ENCODE peak calls at places on chromosome 18, in eight cellular contexts. M, X, P, E, S, F, U and T are unnamed samples. For H3K4me1, the result is how much of the 10 kb centered on the place peaks cover.

GRCh38 chr18:58911766-58912165 is 47.1 kb downstream of the ZNF532 start:
- DNase-seq in P (no peak), U (peak), S (no peak), F (no peak), E (no peak), X (no peak), M (no peak), T (no peak)

GRCh38 chr18:59093668-59094067 is 46.0 kb upstream of the SEC11C start:
- DNase-seq in S (no peak), P (no peak), U (no peak), X (no peak), E (no peak), M (no peak), F (no peak), T (no peak)

GRCh38 chr18:55224086-55224625 is 264.9 kb upstream of the CCDC68 start:
- DNase-seq in X (no peak), U (no peak), P (no peak), F (no peak), S (no peak), E (no peak), M (no peak), T (no peak)

GRCh38 chr18:56139372-56139771 is 499.0 kb downstream of the TXNL1 start:
- DNase-seq in M (no peak), U (no peak), X (no peak), P (no peak), F (no peak), S (no peak), E (no peak), T (no peak)

GRCh38 chr18:34873966-34874365 is 163.9 kb downstream of the DTNA start:
- DNase-seq in P (no peak), X (no peak), S (no peak), U (no peak), M (no peak), E (no peak), F (no peak), T (no peak)

GRCh38 chr18:72160504-72161445 is 383.4 kb downstream of the CBLN2 start:
- DNase-seq in E (no peak), S (no peak), M (no peak), U (no peak), F (no peak), P (no peak), X (no peak), T (peak)

GRCh38 chr18:32884543-32884942 is 111.7 kb upstream of the KLHL14 start:
- DNase-seq in U (no peak), M (no peak), P (no peak), X (no peak), S (no peak), E (no peak), F (no peak), T (no peak)

GRCh38 chr18:54159916-54160315 is 64.6 kb downstream of the MBD2 start:
- DNase-seq in F (no peak), X (no peak), U (no peak), M (no peak), S (no peak), P (no peak), E (no peak), T (no peak)

GRCh38 chr18:45806226-45806625 is 19.2 kb upstream of the SIGLEC15 start:
- DNase-seq in P (no peak), E (peak), S (no peak), M (no peak), U (peak), X (no peak), F (no peak), T (no peak)

GRCh38 chr18:57803119-57803969 is at the start of gene ATP8B1:
- DNase-seq in X (peak), M (peak), E (peak), U (peak), S (no peak), F (peak), P (peak), T (peak)

GRCh38 chr18:4851301-4851700 is 345.8 kb downstream of the AKAIN1 start:
- DNase-seq in U (no peak), M (no peak), S (no peak), X (no peak), F (no peak), E (no peak), P (no peak), T (no peak)

GRCh38 chr18:54247488-54248175 is 21.7 kb upstream of the POLI start:
- DNase-seq in S (peak), F (no peak), M (no peak), E (peak), X (no peak), U (no peak), P (peak), T (no peak)

GRCh38 chr18:55280515-55280914 is 307.5 kb downstream of the TCF4 start:
- DNase-seq in S (no peak), X (no peak), U (no peak), F (no peak), E (no peak), M (no peak), P (no peak), T (no peak)

GRCh38 chr18:57445488-57446319 is 10.5 kb downstream of the ONECUT2 start:
- DNase-seq in E (no peak), F (no peak), M (no peak), X (no peak), P (peak), S (no peak), U (no peak), T (peak)

GRCh38 chr18:11909081-11909410 is 929 bp upstream of the MPPE1 start:
- DNase-seq in X (no peak), P (no peak), S (no peak), F (no peak), E (no peak), U (no peak), M (no peak), T (no peak)

GRCh38 chr18:70385474-70385873 is 96.6 kb downstream of the SOCS6 start:
- DNase-seq in X (no peak), M (no peak), S (no peak), E (no peak), F (peak), U (peak), P (no peak), T (no peak)

GRCh38 chr18:22921762-22922161 is 11.4 kb upstream of the RBBP8 start:
- DNase-seq in F (no peak), E (no peak), M (no peak), X (no peak), U (no peak), P (no peak), S (no peak), T (peak)

GRCh38 chr18:25164837-25165791 is 186.9 kb downstream of the ZNF521 start:
- DNase-seq in E (peak), M (no peak), S (no peak), P (no peak), X (no peak), U (peak), F (no peak), T (no peak)

GRCh38 chr18:14928396-14928795 is 180.4 kb downstream of the ANKRD30B start:
- DNase-seq in P (no peak), E (no peak), U (no peak), S (no peak), F (no peak), M (no peak), X (no peak), T (peak)

GRCh38 chr18:64380117-64380516 is 231.2 kb upstream of the LINC00305 start:
- DNase-seq in P (no peak), S (no peak), U (no peak), X (no peak), E (no peak), M (no peak), F (no peak), T (no peak)

GRCh38 chr18:58882039-58882438 is 17.4 kb downstream of the ZNF532 start:
- DNase-seq in P (no peak), X (no peak), S (no peak), E (no peak), M (no peak), F (no peak), U (peak), T (no peak)

GRCh38 chr18:63421514-63421913 is 762 bp downstream of the VPS4B start:
- DNase-seq in E (no peak), X (no peak), U (peak), F (no peak), P (no peak), S (peak), M (no peak), T (no peak)

GRCh38 chr18:62576858-62577512 is 54.2 kb downstream of the ZCCHC2 start:
- DNase-seq in X (no peak), S (no peak), P (no peak), U (no peak), F (no peak), M (no peak), E (no peak), T (no peak)

GRCh38 chr18:52312321-52312720 is 27.7 kb upstream of the DCC start:
- DNase-seq in E (peak), P (no peak), S (no peak), X (no peak), M (no peak), U (no peak), F (no peak), T (peak)

GRCh38 chr18:78726326-78727056 is 253.1 kb upstream of the SALL3 start:
- DNase-seq in X (no peak), M (no peak), S (no peak), P (no peak), F (no peak), U (no peak), E (no peak), T (no peak)

GRCh38 chr18:49041677-49042570 is 91.2 kb upstream of the SMAD7 start:
- DNase-seq in P (peak), U (peak), F (peak), M (no peak), S (peak), E (peak), X (peak), T (peak)

GRCh38 chr18:79588636-79589481 is 90.7 kb upstream of the CTDP1 start:
- DNase-seq in S (no peak), X (no peak), E (no peak), M (no peak), F (no peak), U (peak), P (peak), T (peak)

GRCh38 chr18:79515944-79516351 is 120.2 kb downstream of the NFATC1 start:
- DNase-seq in P (no peak), M (no peak), F (peak), E (no peak), X (no peak), S (peak), U (no peak), T (no peak)

GRCh38 chr18:75115514-75115913 is 93.4 kb downstream of the PTGR3 start:
- DNase-seq in S (no peak), E (no peak), U (no peak), P (no peak), X (no peak), F (no peak), M (no peak), T (no peak)

GRCh38 chr18:32761231-32761785 is 11.5 kb downstream of the KLHL14 start:
- DNase-seq in U (no peak), F (no peak), E (no peak), P (no peak), M (no peak), X (no peak), S (peak), T (no peak)

GRCh38 chr18:44736664-44737063 is 56.0 kb downstream of the SETBP1 start:
- DNase-seq in P (no peak), X (no peak), U (no peak), S (no peak), E (no peak), M (no peak), F (peak), T (no peak)

GRCh38 chr18:44740000-44740399 is 59.3 kb downstream of the SETBP1 start:
- DNase-seq in F (no peak), E (peak), S (no peak), M (no peak), P (no peak), U (no peak), X (no peak), T (peak)

GRCh38 chr18:44741070-44741469 is 60.4 kb downstream of the SETBP1 start:
- DNase-seq in E (no peak), P (no peak), X (no peak), U (no peak), S (no peak), F (no peak), M (no peak), T (no peak)

GRCh38 chr18:44735071-44735470 is 54.4 kb downstream of the SETBP1 start:
- DNase-seq in S (no peak), E (no peak), X (no peak), U (no peak), M (no peak), P (no peak), F (no peak), T (no peak)

DNA sequence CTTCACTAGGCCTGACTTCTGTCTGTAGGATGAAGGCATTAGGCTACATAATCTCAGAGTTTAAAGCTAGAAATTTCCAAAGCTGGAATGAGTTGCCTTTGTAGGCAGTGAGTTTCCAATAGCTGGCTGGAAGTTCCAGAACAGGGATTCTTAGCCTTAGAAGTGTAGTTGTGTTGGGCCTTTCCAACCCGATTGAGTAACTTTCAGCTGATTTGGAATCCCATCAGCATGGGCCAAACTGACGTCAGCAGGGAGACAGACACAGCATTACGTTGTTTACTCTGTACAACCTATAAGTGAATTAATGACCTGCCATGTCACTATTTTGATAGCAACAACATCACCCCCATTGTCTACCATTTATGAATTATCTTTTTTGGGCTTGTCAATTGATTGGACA is 56.9 kb downstream of the SETBP1 start:
- DNase-seq in S (no peak), M (no peak), X (no peak), F (no peak), P (no peak), U (no peak), E (no peak), T (no peak)
- H3K4me1 ChIP-seq in S (under half), M (under half), X (under half), F (under half), P (under half), U (under half), E (under half), T (under half)

GRCh38 chr18:26407721-26408601 is 140.4 kb downstream of the KCTD1 start:
- DNase-seq in X (no peak), U (no peak), S (no peak), M (no peak), F (no peak), E (peak), P (no peak), T (peak)
- H3K4me2 ChIP-seq in X (no peak), U (no peak), S (no peak), M (no peak), F (no peak), E (peak), P (no peak), T (no peak)

DNA sequence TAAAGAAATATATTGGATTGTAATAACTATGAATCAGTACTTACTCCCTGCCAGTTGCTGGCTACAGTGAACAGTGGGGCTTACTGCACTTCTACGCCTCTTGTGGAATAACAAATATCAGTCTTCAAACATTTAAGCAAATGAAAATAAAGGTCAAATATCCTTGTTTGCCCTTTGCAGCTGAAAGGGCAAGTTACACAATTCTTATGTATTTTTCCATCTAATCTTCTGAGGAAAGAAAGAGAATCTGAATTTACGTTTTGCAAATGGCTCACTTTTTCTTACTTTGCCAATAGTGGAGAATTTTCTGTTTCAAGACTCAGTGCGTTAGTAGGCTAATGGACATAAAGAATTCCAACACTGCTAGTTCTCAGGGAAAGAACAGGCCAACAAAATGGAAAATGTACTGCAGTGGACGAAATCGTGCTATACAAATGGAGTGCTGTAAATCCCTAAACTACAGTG is 157.2 kb upstream of the TMEM200C start:
- DNase-seq in S (no peak), P (no peak), X (no peak), M (no peak), U (no peak), F (no peak), E (no peak), T (no peak)
- H3K4me1 ChIP-seq in S (under half), P (under half), X (under half), M (under half), U (under half), F (under half), E (under half), T (under half)

GRCh38 chr18:36281941-36282340 is 15.6 kb upstream of the FHOD3 start:
- DNase-seq in X (no peak), F (no peak), U (no peak), M (no peak), P (no peak), E (no peak), S (no peak), T (no peak)

GRCh38 chr18:36283448-36283847 is 14.1 kb upstream of the FHOD3 start:
- DNase-seq in S (no peak), U (no peak), F (no peak), E (no peak), M (no peak), P (no peak), X (no peak), T (no peak)

GRCh38 chr18:36287653-36288052 is 9.9 kb upstream of the FHOD3 start:
- DNase-seq in F (no peak), P (no peak), E (no peak), X (no peak), U (no peak), M (no peak), S (no peak), T (no peak)

GRCh38 chr18:36284671-36285295 is 12.7 kb upstream of the FHOD3 start:
- DNase-seq in U (peak), X (peak), F (peak), M (peak), E (peak), S (peak), P (peak), T (peak)

DNA sequence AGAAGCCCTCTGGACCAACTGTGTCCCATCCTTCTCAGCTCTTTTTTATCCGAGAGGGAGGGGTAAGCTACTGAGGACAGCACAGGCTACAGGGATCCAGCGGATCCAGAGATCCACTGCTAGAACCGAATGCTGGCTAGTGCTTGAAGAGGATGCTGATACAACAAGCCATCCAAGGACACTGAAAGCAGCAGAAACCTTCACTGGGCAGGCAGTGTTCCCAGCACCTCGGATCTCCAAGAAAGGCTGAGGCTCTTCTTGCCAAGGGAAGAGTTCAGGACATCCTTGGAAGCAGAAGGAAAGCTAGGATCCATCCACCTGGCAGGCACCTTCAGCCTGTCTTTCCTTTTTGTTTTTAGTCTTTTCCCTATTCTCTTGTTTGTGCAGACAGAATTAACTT is 13.2 kb upstream of the FHOD3 start:
- DNase-seq in X (no peak), U (no peak), E (no peak), F (no peak), P (no peak), M (no peak), S (no peak), T (no peak)
- H3K4me2 ChIP-seq in X (no peak), U (peak), E (peak), F (no peak), P (no peak), M (peak), S (no peak), T (peak)

GRCh38 chr18:77022116-77022515 is 110.5 kb downstream of the MBP start:
- DNase-seq in E (no peak), S (no peak), F (no peak), P (no peak), M (no peak), U (no peak), X (no peak), T (no peak)
- H3K4me1 ChIP-seq in E (under half), S (under half), F (under half), P (under half), M (under half), U (under half), X (under half), T (under half)

DNA sequence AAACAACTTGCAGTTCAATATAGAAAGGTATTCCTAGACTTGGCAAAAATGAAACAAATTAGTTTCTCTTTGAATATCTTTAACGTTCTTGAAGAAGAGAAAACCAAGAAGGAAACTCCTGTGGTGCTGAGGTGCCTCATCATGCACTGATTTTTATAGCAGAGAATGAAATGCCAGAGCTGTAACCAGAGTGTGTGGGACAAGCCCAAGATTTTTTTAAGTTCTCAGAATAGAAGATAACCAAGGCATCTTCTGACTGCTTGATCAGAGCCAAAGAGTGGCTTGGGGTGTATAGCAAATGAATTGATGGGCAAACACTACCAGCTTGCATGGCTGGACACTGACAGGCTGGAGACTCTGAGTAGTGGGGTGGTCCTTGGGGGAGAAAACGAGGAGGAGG is 7.9 kb downstream of the FHOD3 start:
- DNase-seq in P (no peak), F (no peak), U (no peak), E (no peak), X (no peak), S (no peak), M (no peak), T (no peak)
- H3K4me2 ChIP-seq in P (no peak), F (no peak), U (no peak), E (no peak), X (no peak), S (no peak), M (no peak), T (no peak)

GRCh38 chr18:3015203-3015590 is 2.3 kb upstream of the LPIN2 start:
- DNase-seq in M (peak), E (peak), U (peak), F (peak), X (peak), P (no peak), S (no peak), T (peak)

GRCh38 chr18:3014501-3015202 is 1.7 kb upstream of the LPIN2 start:
- DNase-seq in U (peak), X (no peak), S (no peak), P (no peak), E (no peak), M (no peak), F (no peak), T (no peak)

GRCh38 chr18:3012920-3013810 is at the start of gene LPIN2:
- DNase-seq in P (peak), X (peak), U (peak), S (peak), E (peak), M (peak), F (peak), T (peak)

GRCh38 chr18:3015851-3016250 is 2.9 kb upstream of the LPIN2 start:
- DNase-seq in F (no peak), S (no peak), P (no peak), U (no peak), X (no peak), M (no peak), E (no peak), T (no peak)

DNA sequence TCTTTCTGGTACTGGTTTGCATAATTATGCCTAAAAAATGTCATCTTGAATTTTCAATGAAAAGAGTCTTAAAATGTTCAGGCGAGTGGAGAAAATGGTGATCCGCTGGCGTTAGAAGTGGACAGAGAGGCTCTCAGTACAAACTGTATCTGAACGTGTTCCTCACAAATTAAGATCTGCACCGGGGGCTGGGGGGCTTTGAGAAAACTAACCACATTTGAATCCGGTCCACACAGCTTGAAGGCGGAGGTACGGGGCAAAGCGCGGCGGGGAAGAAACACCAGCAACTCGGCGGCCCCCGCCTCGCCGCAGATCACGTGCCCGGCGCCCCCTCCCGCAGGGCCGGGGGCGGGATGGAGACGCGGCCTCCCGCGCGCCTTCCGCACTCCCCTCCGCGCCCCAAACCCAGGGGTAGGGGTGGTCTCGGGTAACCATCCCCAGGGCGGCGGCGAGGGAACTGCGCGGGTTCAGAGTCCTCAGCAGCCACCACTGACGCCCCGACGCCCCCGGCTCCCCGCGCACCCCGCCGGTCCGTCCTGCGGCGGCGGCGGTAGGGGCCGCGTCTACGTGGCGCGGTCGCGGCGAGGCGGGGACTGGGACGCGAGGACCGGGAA is 531 bp downstream of the LPIN2 start:
- DNase-seq in U (peak), E (no peak), X (no peak), F (peak), S (peak), P (no peak), M (no peak), T (peak)
- H3K4me1 ChIP-seq in U (under half), E (under half), X (under half), F (under half), S (half or more), P (under half), M (under half), T (under half)

GRCh38 chr18:10715791-10716190 is 190.0 kb downstream of the NAPG start:
- DNase-seq in X (no peak), P (no peak), F (no peak), S (no peak), E (peak), U (peak), M (peak), T (peak)
- H3K4me2 ChIP-seq in X (no peak), P (no peak), F (no peak), S (no peak), E (no peak), U (peak), M (peak), T (peak)